ENCODE peak calls at places on chromosomes 2 and 18, in six cellular contexts. G is mammary epithelial cell; O is transverse colon; N is keratinocyte; D is HCT116; I is naive thymus-derived CD4-positive, alpha-beta T cell. S is an unnamed sample.

GRCh38 chr2:178271629-178272333 is 77.5 kb downstream of the OSBPL6 start:
- DNase-seq in G (peak; percentile 84), I (no peak), D (no peak), N (no peak), O (peak; percentile 26), S (no peak)

GRCh38 chr2:177245010-177245422 is 19.5 kb downstream of the NFE2L2 start:
- DNase-seq in D (peak; percentile 64), O (no peak), N (no peak), I (no peak), G (no peak), S (no peak)

GRCh38 chr18:79317718-79318117 is 78.0 kb upstream of the NFATC1 start:
- DNase-seq in I (no peak), D (no peak), O (no peak), N (no peak), G (no peak), S (no peak)

GRCh38 chr2:223563462-223563861 is 38.7 kb downstream of the SCG2 start:
- DNase-seq in N (peak; percentile 66), G (peak; percentile 88), I (no peak), D (peak; percentile 92), O (no peak), S (no peak)

GRCh38 chr2:88350641-88351601 is 101.6 kb downstream of the FOXI3 start:
- DNase-seq in D (peak; percentile 65), N (peak; percentile 9), I (peak; percentile 52), G (peak; percentile 47), O (peak; percentile 73), S (peak; percentile 54)

GRCh38 chr2:60961457-60961856 is 56.1 kb upstream of the PEX13 start:
- DNase-seq in O (no peak), I (no peak), D (no peak), G (peak; percentile 93), N (no peak), S (no peak)

GRCh38 chr2:28445448-28446258 is 50.2 kb upstream of the PLB1 start:
- DNase-seq in O (no peak), G (peak; percentile 98), D (peak; percentile 77), I (no peak), N (peak; percentile 85), S (no peak)

GRCh38 chr2:65299246-65299645 is 71.6 kb downstream of the ACTR2 start:
- DNase-seq in I (no peak), O (no peak), D (no peak), G (peak; percentile 43), N (no peak), S (no peak)

GRCh38 chr18:52764271-52764670 is 424.3 kb downstream of the DCC start:
- DNase-seq in N (no peak), G (no peak), I (no peak), D (no peak), O (no peak), S (no peak)

GRCh38 chr2:142445023-142445422 is 314.2 kb upstream of the LRP1B start:
- DNase-seq in N (no peak), I (no peak), O (no peak), G (no peak), D (no peak), S (no peak)

GRCh38 chr2:127362486-127362885 is 25.3 kb downstream of the MAP3K2 start:
- DNase-seq in I (no peak), G (no peak), O (no peak), N (no peak), D (no peak), S (no peak)

GRCh38 chr2:25379535-25379934 is 37.8 kb upstream of the DNMT3A start:
- DNase-seq in I (no peak), N (no peak), G (no peak), O (no peak), D (no peak), S (no peak)

GRCh38 chr2:161725297-161725696 is 101.1 kb downstream of the SLC4A10 start:
- DNase-seq in O (no peak), I (no peak), D (no peak), N (no peak), G (no peak), S (no peak)

GRCh38 chr2:8324164-8324848 is 357.6 kb upstream of the ID2 start:
- DNase-seq in N (no peak), O (no peak), I (no peak), G (no peak), D (no peak), S (no peak)

GRCh38 chr2:140200307-140200706 is 1420.1 kb upstream of the NXPH2 start:
- DNase-seq in N (no peak), G (no peak), O (no peak), D (no peak), I (no peak), S (no peak)

GRCh38 chr2:212619954-212620353 is 81.4 kb upstream of the ERBB4 start:
- DNase-seq in N (peak; percentile 75), O (no peak), G (peak; percentile 85), I (no peak), D (no peak), S (no peak)

GRCh38 chr18:41745166-41746049 is 209.6 kb upstream of the PIK3C3 start:
- DNase-seq in I (no peak), N (no peak), G (peak; percentile 28), D (no peak), O (peak; percentile 23), S (no peak)

GRCh38 chr2:8544786-8545631 is 136.8 kb upstream of the ID2 start:
- DNase-seq in N (no peak), G (no peak), D (peak; percentile 6), I (peak; percentile 33), O (peak; percentile 73), S (peak; percentile 70)

GRCh38 chr2:177530513-177531039 is 138.0 kb downstream of the AGPS start:
- DNase-seq in D (no peak), G (no peak), O (no peak), I (no peak), N (no peak), S (no peak)

GRCh38 chr2:43408784-43409160 is 182.4 kb upstream of the ZFP36L2 start:
- DNase-seq in O (no peak), D (no peak), N (no peak), G (no peak), I (no peak), S (no peak)

GRCh38 chr2:156748238-156748637 is 312.1 kb downstream of the GPD2 start:
- DNase-seq in N (no peak), G (no peak), I (no peak), D (no peak), O (no peak), S (no peak)

GRCh38 chr2:27379840-27380625 is 501 bp downstream of the ZNF513 start:
- DNase-seq in N (no peak), D (no peak), G (peak; percentile 35), O (peak; percentile 73), I (no peak), S (peak; percentile 25)

GRCh38 chr2:200809506-200810251 is 2.0 kb upstream of the BZW1 start:
- DNase-seq in G (no peak), N (no peak), I (no peak), O (no peak), D (no peak), S (no peak)

GRCh38 chr18:27921904-27922541 is 254.9 kb downstream of the CDH2 start:
- DNase-seq in G (peak; percentile 60), I (no peak), D (peak; percentile 32), N (peak; percentile 66), O (no peak), S (no peak)

GRCh38 chr2:12107849-12108420 is 361.5 kb downstream of the LPIN1 start:
- DNase-seq in O (no peak), I (no peak), N (no peak), D (no peak), G (no peak), S (no peak)

GRCh38 chr2:12106440-12107080 is 360.1 kb downstream of the LPIN1 start:
- DNase-seq in G (peak; percentile 20), I (no peak), O (peak; percentile 38), N (peak; percentile 55), D (no peak), S (no peak)

GRCh38 chr2:12110074-12110473 is 363.6 kb downstream of the LPIN1 start:
- DNase-seq in G (no peak), N (no peak), I (no peak), D (no peak), O (no peak), S (peak; percentile 34)

GRCh38 chr2:12113364-12113763 is 366.9 kb downstream of the LPIN1 start:
- DNase-seq in G (no peak), O (no peak), D (no peak), I (no peak), N (no peak), S (no peak)

GRCh38 chr2:12109363-12110017 is 363.1 kb downstream of the LPIN1 start:
- DNase-seq in O (no peak), G (no peak), D (no peak), N (no peak), I (no peak), S (no peak)
- H3K4me1 ChIP-seq in O (no peaks in the 10 kb centered on the region), G (peaks cover 9% of the 10 kb centered on the region), D (peaks cover 6% of the 10 kb centered on the region), N (peaks cover 12% of the 10 kb centered on the region), I (peaks cover 31% of the 10 kb centered on the region), S (peaks cover 25% of the 10 kb centered on the region)

GRCh38 chr2:38409904-38410167 is 32.8 kb upstream of the ATL2 start:
- DNase-seq in O (no peak), N (no peak), I (no peak), G (no peak), D (no peak), S (no peak)
- H3K4me1 ChIP-seq in O (peaks cover 6% of the 10 kb centered on the region), N (no peaks in the 10 kb centered on the region), I (no peaks in the 10 kb centered on the region), G (peaks cover 34% of the 10 kb centered on the region), D (no peaks in the 10 kb centered on the region), S (no peaks in the 10 kb centered on the region)

GRCh38 chr2:109173311-109174171 is 44.5 kb downstream of the SH3RF3 start:
- DNase-seq in O (peak; percentile 63), D (no peak), N (no peak), G (no peak), I (no peak), S (no peak)

GRCh38 chr2:109170645-109171044 is 41.6 kb downstream of the SH3RF3 start:
- DNase-seq in N (no peak), D (no peak), G (no peak), O (no peak), I (no peak), S (no peak)

GRCh38 chr2:109172556-109173105 is 43.6 kb downstream of the SH3RF3 start:
- DNase-seq in I (no peak), D (no peak), G (no peak), O (no peak), N (no peak), S (no peak)

GRCh38 chr2:109174214-109174613 is 45.2 kb downstream of the SH3RF3 start:
- DNase-seq in G (no peak), D (no peak), N (no peak), I (no peak), O (no peak), S (no peak)

GRCh38 chr2:109171444-109172334 is 42.7 kb downstream of the SH3RF3 start:
- DNase-seq in G (no peak), N (no peak), D (no peak), I (no peak), O (peak; percentile 54), S (no peak)
- H3K4me1 ChIP-seq in G (no peaks in the 10 kb centered on the region), N (no peaks in the 10 kb centered on the region), D (no peaks in the 10 kb centered on the region), I (peaks cover 14% of the 10 kb centered on the region), O (peaks cover 40% of the 10 kb centered on the region), S (no peaks in the 10 kb centered on the region)

DNA sequence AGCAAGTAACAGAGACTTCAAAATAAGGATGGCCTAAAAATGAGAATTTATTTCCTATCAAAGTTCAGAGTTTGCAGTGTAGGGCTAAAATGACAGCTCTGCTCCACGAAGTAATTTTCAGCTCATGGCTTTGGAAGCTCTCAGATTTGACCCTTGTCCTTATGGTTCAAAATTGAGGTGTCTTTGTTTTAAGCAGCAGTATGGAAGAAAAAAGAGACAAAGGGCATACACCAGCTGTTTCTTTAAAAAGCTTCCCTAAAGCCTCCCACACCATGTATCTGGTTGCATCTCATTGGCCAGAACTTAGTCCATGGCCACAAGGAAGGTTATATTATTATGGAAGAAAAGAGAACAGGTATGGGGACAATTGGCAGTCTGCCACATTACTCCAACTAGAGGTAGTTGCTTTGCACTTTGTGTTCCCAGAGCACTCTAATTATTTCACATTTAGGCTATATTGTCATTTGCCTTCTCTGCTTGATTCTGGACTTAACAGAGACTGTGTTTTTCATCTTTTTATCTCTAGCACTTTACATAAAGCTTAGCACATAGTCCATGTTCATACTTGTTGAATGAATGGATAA is 180.4 kb downstream of the MCFD2 start:
- DNase-seq in I (no peak), N (no peak), O (no peak), D (no peak), G (no peak), S (no peak)
- H3K4me1 ChIP-seq in I (peaks cover 3% of the 10 kb centered on the region), N (peaks cover 11% of the 10 kb centered on the region), O (peaks cover 8% of the 10 kb centered on the region), D (peaks cover 39% of the 10 kb centered on the region), G (peaks cover 10% of the 10 kb centered on the region), S (peaks cover 4% of the 10 kb centered on the region)